ENCODE peak calls at places on chromosome X, in eight cellular contexts. N is progenitor cell of endocrine pancreas, F is fibroblast of lung, U is SW480, X is tibial artery, V is NCI-H748 treated with DMSO at 0.1 percent for 48 hours, Z is lower lobe of right lung, Y is dermis microvascular lymphatic vessel endothelial cell. A is an unnamed sample.

GRCh38 chrX:41127476-41128192 is 42.4 kb downstream of the USP9X start:
- DNase-seq in Y (no peak), V (no peak), U (no peak), F (no peak), N (no peak), Z (no peak), X (no peak), A (no peak)

GRCh38 chrX:118772051-118772450 is 44.6 kb downstream of the IL13RA1 start:
- DNase-seq in F (no peak), Y (no peak), N (no peak), Z (no peak), X (no peak), U (no peak), V (no peak), A (no peak)

GRCh38 chrX:136608295-136608933 is 39.5 kb upstream of the CD40LG start:
- DNase-seq in F (peak), V (no peak), N (no peak), Y (peak), Z (peak), U (peak), X (no peak), A (peak)

GRCh38 chrX:151773434-151773833 is 38.9 kb downstream of the CNGA2 start:
- DNase-seq in F (no peak), U (no peak), N (no peak), Z (no peak), Y (no peak), V (no peak), X (no peak), A (no peak)

GRCh38 chrX:48902135-48902534 is 4.4 kb downstream of the PQBP1 start:
- DNase-seq in X (no peak), Y (no peak), V (no peak), N (no peak), F (no peak), Z (no peak), U (no peak), A (no peak)

GRCh38 chrX:41799661-41800060 is 75.7 kb downstream of the GPR82 start:
- DNase-seq in Y (no peak), Z (no peak), N (no peak), X (no peak), V (no peak), F (no peak), U (no peak), A (no peak)

GRCh38 chrX:50718791-50719190 is 95.2 kb downstream of the SHROOM4 start:
- DNase-seq in V (no peak), U (no peak), Y (no peak), F (peak), Z (no peak), N (no peak), X (no peak), A (peak)

GRCh38 chrX:39856472-39857121 is 241.2 kb downstream of the BCOR start:
- DNase-seq in Z (no peak), X (no peak), Y (peak), F (no peak), V (no peak), U (no peak), N (no peak), A (peak)

GRCh38 chrX:329291-329910 is 10.8 kb upstream of the GTPBP6 start:
- DNase-seq in N (no peak), F (no peak), Z (no peak), U (no peak), V (no peak), X (peak), Y (no peak), A (no peak)

GRCh38 chrX:136780738-136781137 is at the start of gene ARHGEF6:
- DNase-seq in F (no peak), U (no peak), X (no peak), V (no peak), Z (no peak), Y (no peak), N (no peak), A (no peak)

GRCh38 chrX:140505421-140506337 is 810 bp upstream of the SOX3 start:
- DNase-seq in Z (no peak), V (peak), U (no peak), N (no peak), X (no peak), Y (no peak), F (no peak), A (no peak)

GRCh38 chrX:103613362-103613761 is 5.6 kb downstream of the TCEAL3 start:
- DNase-seq in N (no peak), U (no peak), Y (no peak), F (no peak), Z (no peak), X (no peak), V (no peak), A (no peak)

GRCh38 chrX:110667706-110668105 is 127.9 kb downstream of the CHRDL1 start:
- DNase-seq in V (no peak), U (peak), Y (no peak), F (peak), Z (no peak), X (no peak), N (no peak), A (no peak)

GRCh38 chrX:132497432-132497831 is 8.6 kb upstream of the MBNL3 start:
- DNase-seq in Z (no peak), X (no peak), N (no peak), F (no peak), Y (no peak), V (no peak), U (no peak), A (no peak)

GRCh38 chrX:120350458-120351138 is 11.3 kb upstream of the ATP1B4 start:
- DNase-seq in Y (no peak), X (no peak), N (no peak), U (no peak), V (no peak), F (no peak), Z (no peak), A (no peak)

GRCh38 chrX:71171110-71171801 is 26.6 kb downstream of the NLGN3 start:
- DNase-seq in V (no peak), U (no peak), Z (peak), N (no peak), X (no peak), F (no peak), Y (no peak), A (no peak)

GRCh38 chrX:48511561-48511960 is 2.8 kb downstream of the PORCN start:
- DNase-seq in Z (no peak), Y (no peak), U (peak), N (no peak), V (no peak), X (no peak), F (no peak), A (peak)